ENCODE peak calls at places on chromosomes 16 and 17, in five cellular contexts. Z is stimulated activated CD4-positive, alpha-beta T cell treated with anti-CD3 and anti-CD28 coated beads, Interleukin-15, amount 100 ng/mL, for 1 hour; Y is NCI-H1436; U is A549; C is germinal center. G is an unnamed sample.

GRCh38 chr16:68386628-68387027 is 61.7 kb downstream of the SMPD3 start:
- DNase-seq in C (no peak), U (no peak), Y (no peak), Z (no peak), G (no peak)

GRCh38 chr16:85200471-85201278 is 88.4 kb upstream of the CIBAR2 start:
- DNase-seq in Y (no peak), C (no peak), Z (no peak), U (no peak), G (no peak)

GRCh38 chr17:51000835-51001638 is 119.6 kb downstream of the SPAG9 start:
- DNase-seq in Z (no peak), Y (peak), C (peak), U (peak), G (peak)

GRCh38 chr17:43542854-43543253 is 3.3 kb downstream of the ETV4 start:
- DNase-seq in U (no peak), C (no peak), Y (no peak), Z (no peak), G (no peak)

GRCh38 chr17:77846531-77847085 is 111.9 kb upstream of the TNRC6C start:
- DNase-seq in U (no peak), Z (no peak), Y (peak), C (no peak), G (no peak)

GRCh38 chr17:71217769-71218168 is 903.1 kb upstream of the SOX9 start:
- DNase-seq in Y (no peak), Z (no peak), U (no peak), C (no peak), G (no peak)

GRCh38 chr17:34582185-34582900 is 3.0 kb downstream of the TMEM132E start:
- DNase-seq in U (no peak), Z (no peak), Y (no peak), C (no peak), G (no peak)

GRCh38 chr16:66935319-66936011 is at the start of gene CES2:
- DNase-seq in U (no peak), Y (no peak), C (no peak), Z (no peak), G (no peak)

GRCh38 chr17:31115168-31115567 is 20.4 kb downstream of the NF1 start:
- DNase-seq in U (no peak), Z (no peak), Y (no peak), C (no peak), G (no peak)

GRCh38 chr16:72530434-72530833 is 358.5 kb upstream of the PMFBP1 start:
- DNase-seq in C (no peak), U (no peak), Y (no peak), Z (no peak), G (no peak)

GRCh38 chr16:3101841-3102470 is 2.9 kb upstream of the ZSCAN10 start:
- DNase-seq in C (no peak), Z (no peak), U (no peak), Y (no peak), G (no peak)

GRCh38 chr17:72976971-72977767 is 115.3 kb downstream of the SLC39A11 start:
- DNase-seq in Z (no peak), Y (no peak), U (peak), C (peak), G (no peak)

GRCh38 chr16:47848481-47849109 is 307.2 kb downstream of the ABCC12 start:
- DNase-seq in Z (no peak), C (no peak), U (no peak), Y (no peak), G (no peak)

GRCh38 chr16:84992700-84993075 is 18.6 kb downstream of the ZDHHC7 start:
- DNase-seq in Z (no peak), Y (no peak), U (no peak), C (no peak), G (no peak)

GRCh38 chr17:72465191-72466024 is 344.6 kb downstream of the SOX9 start:
- DNase-seq in C (no peak), Y (peak), U (peak), Z (no peak), G (no peak)

GRCh38 chr17:10197721-10198508 is 491 bp downstream of the GAS7 start:
- DNase-seq in C (no peak), U (no peak), Y (no peak), Z (no peak), G (no peak)

GRCh38 chr17:49846938-49847712 is 744 bp downstream of the TAC4 start:
- DNase-seq in U (no peak), C (no peak), Z (no peak), Y (no peak), G (no peak)

GRCh38 chr16:9526791-9527190 is 435.3 kb downstream of the HAPSTR1 start:
- DNase-seq in U (no peak), Y (no peak), C (no peak), Z (no peak), G (no peak)

GRCh38 chr16:49620868-49621239 is 235.1 kb downstream of the ZNF423 start:
- DNase-seq in U (no peak), C (no peak), Y (no peak), Z (no peak), G (no peak)

GRCh38 chr16:53518550-53519416 is 15.8 kb upstream of the AKTIP start:
- DNase-seq in Y (no peak), U (no peak), C (peak), Z (no peak), G (no peak)

GRCh38 chr16:84803146-84803545 is 16.6 kb upstream of the CRISPLD2 start:
- DNase-seq in U (no peak), Z (no peak), Y (no peak), C (no peak), G (no peak)

GRCh38 chr17:39001703-39002637 is 34.8 kb upstream of the FBXO47 start:
- DNase-seq in Y (no peak), C (no peak), U (no peak), Z (no peak), G (no peak)